ENCODE peak calls at places on chromosomes 4 and X, in ten cellular contexts. A is mammary epithelial cell; G is naive thymus-derived CD4-positive, alpha-beta T cell; U is right atrium auricular region; F is colonic mucosa; S is breast epithelium; T is cardiac muscle cell; Y is hepatocyte; H is transverse colon; B is kidney. L is an unnamed sample. For H3K36me3, the result is how much of the 10 kb centered on the place peaks cover.

GRCh38 chr4:113978561-113979156 is 788 bp downstream of the ARSJ start:
- DNase-seq in A (peak), G (no peak), U (no peak), F (no peak), S (no peak), T (peak), Y (peak), H (no peak), B (no peak), L (no peak)

GRCh38 chr4:149017022-149017734 is 575.0 kb upstream of the NR3C2 start:
- DNase-seq in A (no peak), G (no peak), U (no peak), F (no peak), S (no peak), T (no peak), Y (no peak), H (no peak), B (no peak), L (no peak)

GRCh38 chrX:41737065-41737464 is 13.1 kb downstream of the GPR82 start:
- DNase-seq in A (no peak), G (no peak), U (no peak), F (no peak), S (no peak), T (no peak), Y (no peak), H (no peak), B (no peak), L (no peak)

GRCh38 chr4:38752393-38752961 is 30.3 kb downstream of the TLR10 start:
- DNase-seq in A (peak), G (no peak), U (no peak), F (no peak), S (no peak), T (peak), Y (no peak), H (no peak), B (no peak), L (no peak)

GRCh38 chr4:89949782-89950387 is 55.2 kb downstream of the MMRN1 start:
- DNase-seq in A (no peak), G (no peak), U (no peak), F (no peak), S (no peak), T (no peak), Y (peak), H (no peak), B (no peak), L (no peak)

GRCh38 chr4:25481648-25482047 is 104.6 kb downstream of the ANAPC4 start:
- DNase-seq in A (no peak), G (no peak), U (no peak), F (no peak), S (no peak), T (no peak), Y (no peak), H (no peak), B (no peak), L (no peak)

GRCh38 chr4:69860521-69861298 is 765 bp upstream of the SULT1E1 start:
- DNase-seq in A (peak), G (no peak), U (no peak), F (no peak), S (no peak), T (no peak), Y (no peak), H (no peak), B (no peak), L (no peak)

GRCh38 chrX:86724277-86724676 is 576.0 kb downstream of the DACH2 start:
- DNase-seq in A (no peak), G (no peak), U (no peak), F (no peak), S (no peak), T (no peak), Y (no peak), H (no peak), B (no peak), L (no peak)

DNA sequence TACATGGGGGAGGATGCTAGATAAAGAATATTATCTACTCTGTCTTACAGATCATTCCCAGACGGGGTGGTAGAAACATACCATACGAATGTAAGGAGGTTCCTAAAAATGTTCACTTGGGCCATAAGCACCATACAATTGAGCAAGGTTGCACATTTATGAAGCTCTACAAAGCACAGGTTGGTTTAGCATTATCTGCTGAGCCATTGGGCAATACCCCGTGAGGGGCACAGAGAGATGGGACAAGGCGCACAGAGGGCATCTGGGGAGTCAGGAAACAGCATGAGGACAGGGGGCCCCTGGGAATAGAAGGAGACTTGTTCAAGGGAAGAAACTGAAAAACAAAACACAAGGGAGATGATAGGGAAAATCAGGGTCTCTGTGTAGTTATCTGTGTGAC is 305.3 kb downstream of the TRIML1 start:
- DNase-seq in A (no peak), G (no peak), U (no peak), F (no peak), S (no peak), T (no peak), Y (no peak), H (no peak), B (no peak), L (no peak)
- H3K4me3 ChIP-seq in A (no peak), G (no peak), U (no peak), F (no peak), S (no peak), T (no peak), Y (no peak), H (no peak), B (no peak), L (no peak)

GRCh38 chr4:54274786-54275503 is 45.9 kb downstream of the PDGFRA start:
- DNase-seq in A (no peak), G (no peak), U (no peak), F (no peak), S (no peak), T (no peak), Y (no peak), H (no peak), B (no peak), L (no peak)
- H3K36me3 ChIP-seq in A (under half), G (under half), U (under half), F (under half), S (under half), T (half or more), Y (under half), H (under half), B (under half), L (half or more)

GRCh38 chr4:155106629-155107028 is 101.8 kb upstream of the NPY2R start:
- DNase-seq in A (no peak), G (no peak), U (no peak), F (no peak), S (no peak), T (no peak), Y (no peak), H (no peak), B (no peak), L (no peak)
- H3K4me3 ChIP-seq in A (no peak), G (no peak), U (no peak), F (no peak), S (no peak), T (no peak), Y (no peak), H (no peak), B (no peak), L (no peak)

GRCh38 chr4:102824398-102824797 is 3.0 kb downstream of the UBE2D3 start:
- DNase-seq in A (no peak), G (no peak), U (no peak), F (no peak), S (no peak), T (no peak), Y (no peak), H (no peak), B (no peak), L (no peak)
- H3K36me3 ChIP-seq in A (under half), G (under half), U (under half), F (under half), S (under half), T (under half), Y (under half), H (under half), B (under half), L (half or more)

GRCh38 chr4:41122309-41122708 is 92.0 kb downstream of the APBB2 start:
- DNase-seq in A (no peak), G (no peak), U (no peak), F (no peak), S (no peak), T (no peak), Y (no peak), H (no peak), B (no peak), L (no peak)

GRCh38 chr4:41120297-41121217 is 93.8 kb downstream of the APBB2 start:
- DNase-seq in A (peak), G (no peak), U (peak), F (no peak), S (peak), T (peak), Y (peak), H (peak), B (peak), L (peak)

GRCh38 chr4:41122775-41123174 is 91.6 kb downstream of the APBB2 start:
- DNase-seq in A (no peak), G (no peak), U (no peak), F (no peak), S (no peak), T (no peak), Y (no peak), H (no peak), B (no peak), L (no peak)

GRCh38 chr4:41121906-41122305 is 92.4 kb downstream of the APBB2 start:
- DNase-seq in A (no peak), G (no peak), U (no peak), F (no peak), S (no peak), T (no peak), Y (no peak), H (no peak), B (no peak), L (no peak)

DNA sequence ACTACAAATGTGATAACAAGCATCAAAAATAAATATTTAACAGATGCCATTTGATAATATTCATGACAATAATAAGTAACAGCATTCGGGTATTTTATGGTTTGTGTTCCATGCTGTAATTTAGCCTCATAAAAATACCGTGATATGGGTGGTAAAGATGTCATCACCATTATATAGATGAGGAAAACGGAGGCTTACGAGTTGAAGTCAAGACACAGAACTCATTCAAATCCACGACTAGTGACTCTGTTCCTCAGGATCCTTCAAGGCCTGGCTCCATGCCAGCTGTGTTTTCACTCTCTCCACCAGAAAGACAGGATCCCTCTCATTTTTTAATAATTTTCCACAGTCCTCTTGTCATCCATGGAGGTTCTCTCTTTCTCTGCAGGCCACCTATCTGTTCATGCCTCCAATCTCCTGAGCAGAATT is 94.5 kb downstream of the APBB2 start:
- DNase-seq in A (no peak), G (no peak), U (no peak), F (no peak), S (no peak), T (no peak), Y (no peak), H (no peak), B (no peak), L (no peak)
- H3K4me3 ChIP-seq in A (no peak), G (no peak), U (no peak), F (no peak), S (peak), T (no peak), Y (no peak), H (no peak), B (no peak), L (no peak)